ENCODE peak calls at places on chromosome 6, in nine cellular contexts. D is hepatocyte, C is left ventricle myocardium inferior, B is tibial nerve, G is GM23248, S is AG04450, M is OCI-LY7, Q is fibroblast of lung, E is PC-9. L is an unnamed sample.
A peak's percentile ranks its signal among the peaks of the same experiment; 100 is the strongest.

GRCh38 chr6:55209059-55209458 is 34.7 kb downstream of the HCRTR2 start:
- DNase-seq in D (no peak), C (no peak), B (no peak), G (no peak), S (no peak), M (no peak), Q (peak; percentile 14), E (no peak), L (no peak)

GRCh38 chr6:96631248-96631647 is 68.3 kb downstream of the FHL5 start:
- DNase-seq in D (peak; percentile 40), C (no peak), B (no peak), G (peak; percentile 9), S (no peak), M (no peak), Q (peak; percentile 1), E (no peak), L (no peak)

GRCh38 chr6:157025459-157025858 is 248.3 kb downstream of the ARID1B start:
- DNase-seq in D (no peak), C (no peak), B (no peak), G (peak; percentile 74), S (no peak), M (no peak), Q (peak; percentile 22), E (no peak), L (no peak)

GRCh38 chr6:11532097-11532496 is 5.5 kb upstream of the TMEM170B start:
- DNase-seq in D (no peak), C (no peak), B (no peak), G (peak; percentile 6), S (no peak), M (no peak), Q (no peak), E (no peak), L (no peak)

GRCh38 chr6:35084041-35084491 is 57.1 kb downstream of the TCP11 start:
- DNase-seq in D (no peak), C (no peak), B (no peak), G (no peak), S (no peak), M (no peak), Q (no peak), E (no peak), L (peak; percentile 78)

GRCh38 chr6:96016781-96017180 is 1.0 kb downstream of the FUT9 start:
- DNase-seq in D (no peak), C (no peak), B (no peak), G (no peak), S (no peak), M (no peak), Q (no peak), E (no peak), L (no peak)

GRCh38 chr6:6131492-6132109 is 124.9 kb upstream of the NRN1 start:
- DNase-seq in D (peak; percentile 29), C (no peak), B (no peak), G (peak; percentile 57), S (no peak), M (peak; percentile 47), Q (no peak), E (no peak), L (peak; percentile 59)

GRCh38 chr6:24489881-24490280 is 503 bp upstream of the GPLD1 start:
- DNase-seq in D (peak; percentile 34), C (no peak), B (no peak), G (peak; percentile 15), S (no peak), M (no peak), Q (peak; percentile 49), E (no peak), L (no peak)

GRCh38 chr6:134031696-134032255 is 20.6 kb downstream of the SLC2A12 start:
- DNase-seq in D (no peak), C (no peak), B (no peak), G (peak; percentile 44), S (no peak), M (no peak), Q (peak; percentile 89), E (no peak), L (no peak)

GRCh38 chr6:137823826-137824501 is 43.1 kb upstream of the TNFAIP3 start:
- DNase-seq in D (peak; percentile 69), C (peak; percentile 56), B (peak; percentile 36), G (peak; percentile 82), S (no peak), M (no peak), Q (peak; percentile 73), E (no peak), L (no peak)

GRCh38 chr6:30727920-30728605 is 7.9 kb downstream of the TUBB start:
- DNase-seq in D (peak; percentile 59), C (no peak), B (no peak), G (peak; percentile 85), S (no peak), M (peak; percentile 31), Q (peak; percentile 59), E (no peak), L (peak; percentile 79)

GRCh38 chr6:56065408-56065807 is 182.0 kb downstream of the COL21A1 start:
- DNase-seq in D (no peak), C (no peak), B (no peak), G (no peak), S (no peak), M (no peak), Q (no peak), E (no peak), L (no peak)

GRCh38 chr6:32843321-32843978 is 397 bp downstream of the PSMB8 start:
- DNase-seq in D (no peak), C (no peak), B (no peak), G (peak; percentile 36), S (no peak), M (peak; percentile 55), Q (no peak), E (no peak), L (no peak)

GRCh38 chr6:38179300-38179699 is 359.8 kb downstream of the ZFAND3 start:
- DNase-seq in D (no peak), C (no peak), B (no peak), G (no peak), S (no peak), M (no peak), Q (no peak), E (no peak), L (no peak)

GRCh38 chr6:47552319-47552718 is 74.7 kb downstream of the CD2AP start:
- DNase-seq in D (no peak), C (no peak), B (no peak), G (no peak), S (no peak), M (no peak), Q (no peak), E (no peak), L (no peak)

DNA sequence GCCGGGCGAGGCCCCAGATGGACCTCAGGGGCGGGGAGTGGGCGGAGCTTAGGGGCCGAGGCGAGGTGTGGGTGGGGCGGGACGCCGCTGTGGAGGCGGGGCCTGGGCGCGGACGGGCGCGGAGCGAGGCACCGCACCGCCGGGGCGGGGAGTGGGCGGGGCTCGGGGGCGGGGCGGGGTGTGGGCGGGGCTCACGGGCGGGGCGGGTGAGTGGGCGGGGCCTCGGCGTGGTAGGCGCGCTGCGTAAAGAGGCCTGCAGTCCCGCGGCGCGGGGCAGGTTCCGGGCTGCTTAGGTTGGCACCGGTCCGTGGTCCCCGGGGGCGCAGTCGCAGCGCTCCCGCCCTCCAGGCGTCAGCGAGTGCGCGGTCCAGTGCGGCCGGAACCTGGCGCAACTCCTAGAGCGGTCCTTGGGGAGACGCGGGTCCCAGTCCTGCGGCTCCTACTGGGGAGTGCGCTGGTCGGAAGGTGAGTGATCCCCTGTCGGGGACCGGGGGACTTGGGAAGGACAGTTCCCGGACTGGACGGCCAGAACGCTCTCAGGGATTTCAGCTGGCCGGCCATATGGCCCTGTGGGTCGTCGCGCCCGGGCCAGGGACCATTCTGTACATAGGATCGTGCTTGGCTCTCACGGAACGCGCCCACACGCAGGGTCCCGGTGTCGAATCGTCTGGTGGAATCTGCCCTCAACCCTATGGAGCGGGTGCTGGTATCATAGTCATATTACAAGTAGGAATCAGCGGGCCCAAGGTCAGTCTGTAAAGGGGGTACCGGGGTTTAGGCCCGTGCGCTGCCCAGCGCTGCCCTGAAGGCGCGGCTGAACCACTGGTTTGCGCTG is at the start of gene NQO2:
- DNase-seq in D (peak; percentile 96), C (peak; percentile 95), B (peak; percentile 89), G (peak; percentile 93), S (peak; percentile 34), M (peak; percentile 88), Q (peak; percentile 65), E (peak; percentile 91), L (peak; percentile 98)
- H3K27ac ChIP-seq in D (peak within 1 kb of the TSS; percentile 95), C (peak within 1 kb of the TSS; percentile 93), B (peak within 1 kb of the TSS; percentile 94), G (peak within 1 kb of the TSS; percentile 90), S (peak within 1 kb of the TSS; percentile 47), M (peak within 1 kb of the TSS; percentile 29), Q (peak within 1 kb of the TSS; percentile 77), E (peak within 1 kb of the TSS; percentile 54), L (peak within 1 kb of the TSS; percentile 76)

DNA sequence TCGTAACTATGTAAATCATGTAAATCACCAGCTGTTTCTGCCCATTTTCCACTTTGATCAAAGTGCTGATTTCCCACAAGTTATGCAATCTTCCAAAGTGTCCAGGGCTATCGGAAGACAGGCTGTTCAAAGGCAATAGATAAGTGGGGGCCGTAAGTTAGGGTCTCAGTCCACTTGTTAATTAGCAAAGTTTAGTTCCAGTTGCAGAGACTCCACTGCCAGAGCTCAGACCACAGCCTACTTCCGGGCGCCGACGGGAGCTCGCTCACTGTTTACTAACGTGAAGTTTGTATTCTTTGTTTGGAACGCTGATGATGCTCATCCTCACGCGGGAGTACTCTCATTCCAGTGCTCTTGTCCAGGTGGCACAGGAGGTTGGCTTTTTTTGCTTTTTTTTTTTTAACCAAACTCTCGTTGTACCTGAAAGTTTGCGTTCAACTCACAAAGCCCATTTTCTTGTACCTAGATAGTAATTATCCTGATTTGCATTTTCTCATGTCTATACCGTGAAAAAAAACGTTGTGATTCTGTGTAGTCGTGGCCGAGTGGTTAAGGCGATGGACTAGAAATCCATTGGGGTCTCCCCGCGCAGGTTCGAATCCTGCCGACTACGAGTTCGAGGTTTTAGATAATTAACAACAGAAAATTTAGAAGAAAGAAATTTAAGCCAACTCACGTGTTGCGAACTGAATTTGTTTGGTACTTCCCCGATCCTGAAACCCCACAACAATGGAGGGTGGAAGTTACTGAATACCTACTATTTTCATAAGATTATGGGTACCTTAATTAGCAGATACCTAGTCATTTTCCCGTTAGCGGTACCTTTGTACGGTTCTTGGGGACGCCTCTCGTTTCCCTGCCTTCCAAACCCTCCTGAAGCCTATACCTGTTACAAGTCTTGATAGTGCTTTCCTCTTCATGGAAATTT is 29.9 kb upstream of the ZNF184 start:
- DNase-seq in D (peak; percentile 78), C (peak; percentile 49), B (peak; percentile 78), G (peak; percentile 68), S (peak; percentile 29), M (peak; percentile 82), Q (peak; percentile 68), E (peak; percentile 70), L (no peak)
- H3K27ac ChIP-seq in D (peak overlapping the region; percentile 29), C (peak overlapping the region; percentile 50), B (peak overlapping the region; percentile 57), G (peak overlapping the region; percentile 31), S (no peak overlapping the region), M (peak overlapping the region; percentile 22), Q (no peak overlapping the region), E (peak overlapping the region; percentile 57), L (no peak overlapping the region)

DNA sequence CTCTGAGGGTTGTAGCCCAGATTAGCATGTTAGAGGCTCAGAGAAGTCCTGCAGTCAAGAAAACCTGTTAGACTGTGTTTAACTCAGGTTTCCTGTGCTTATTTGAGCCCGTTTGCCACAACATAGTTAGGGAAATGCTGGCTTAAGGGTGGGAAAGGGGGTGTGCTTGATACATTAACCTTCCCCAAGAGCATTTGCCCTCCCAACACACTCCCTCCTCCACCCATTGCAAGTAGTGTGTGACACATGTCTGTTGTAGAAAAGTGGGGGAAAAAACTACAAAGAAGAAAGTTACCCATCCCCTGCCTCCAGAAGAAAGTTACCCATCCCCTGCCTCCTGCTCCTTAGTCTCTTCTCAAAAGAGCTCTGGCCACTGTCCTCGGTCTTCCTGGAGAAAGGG is 36.8 kb upstream of the MRPS18A start:
- DNase-seq in D (no peak), C (no peak), B (no peak), G (no peak), S (no peak), M (no peak), Q (no peak), E (no peak), L (peak; percentile 63)
- H3K27ac ChIP-seq in D (no peak overlapping the region), C (no peak overlapping the region), B (peak overlapping the region; percentile 84), G (peak overlapping the region; percentile 6), S (no peak overlapping the region), M (no peak overlapping the region), Q (no peak overlapping the region), E (peak overlapping the region; percentile 38), L (peak overlapping the region; percentile 44)

GRCh38 chr6:37109714-37110454 is 60.1 kb upstream of the PIM1 start:
- DNase-seq in D (peak; percentile 64), C (no peak), B (no peak), G (no peak), S (no peak), M (no peak), Q (no peak), E (no peak), L (no peak)
- H3K27ac ChIP-seq in D (peak overlapping the region; percentile 87), C (no peak overlapping the region), B (no peak overlapping the region), G (no peak overlapping the region), S (no peak overlapping the region), M (no peak overlapping the region), Q (no peak overlapping the region), E (peak overlapping the region; percentile 15), L (no peak overlapping the region)